ENCODE peak calls at places on chromosomes 5 and 9, in four cellular contexts. V is nephron progenitor cell, N is prostate gland, Q is progenitor cell of endocrine pancreas. O is an unnamed sample.

GRCh38 chr5:15966066-15966640 is 213.4 kb downstream of the MARCHF11 start:
- DNase-seq in V (no peak), N (no peak), Q (no peak), O (no peak)

GRCh38 chr5:1521671-1522600 is 1.8 kb downstream of the LPCAT1 start:
- DNase-seq in V (peak), N (no peak), Q (no peak), O (peak)

GRCh38 chr9:98074119-98074990 is 17.8 kb downstream of the NANS start:
- DNase-seq in V (peak), N (peak), Q (peak), O (peak)

GRCh38 chr9:15606667-15607472 is 54.0 kb downstream of the CCDC171 start:
- DNase-seq in V (no peak), N (peak), Q (no peak), O (no peak)

GRCh38 chr5:96752341-96753016 is 55.3 kb downstream of the ERAP1 start:
- DNase-seq in V (peak), N (peak), Q (peak), O (no peak)

GRCh38 chr5:71905804-71906711 is 187.0 kb downstream of the CARTPT start:
- DNase-seq in V (peak), N (peak), Q (no peak), O (peak)

GRCh38 chr5:10685103-10685502 is 75.9 kb downstream of the DAP start:
- DNase-seq in V (no peak), N (no peak), Q (no peak), O (no peak)

GRCh38 chr5:40384782-40385390 is 294.8 kb upstream of the PTGER4 start:
- DNase-seq in V (no peak), N (no peak), Q (no peak), O (no peak)

GRCh38 chr9:108445431-108446018 is 410.3 kb downstream of the ACTL7B start:
- DNase-seq in V (no peak), N (no peak), Q (no peak), O (no peak)

GRCh38 chr5:112757468-112758208 is 20.0 kb downstream of the APC start:
- DNase-seq in V (no peak), N (peak), Q (no peak), O (no peak)

GRCh38 chr9:126531591-126531990 is 82.1 kb upstream of the LMX1B start:
- DNase-seq in V (no peak), N (no peak), Q (no peak), O (no peak)

GRCh38 chr9:30978000-30978399 is 1406.4 kb upstream of the ACO1 start:
- DNase-seq in V (no peak), N (no peak), Q (no peak), O (no peak)

GRCh38 chr9:127954831-127955293 is 17.2 kb upstream of the DPM2 start:
- DNase-seq in V (no peak), N (no peak), Q (no peak), O (no peak)

GRCh38 chr9:26947736-26948135 is 694 bp upstream of the PLAA start:
- DNase-seq in V (no peak), N (no peak), Q (no peak), O (no peak)

GRCh38 chr5:124746916-124747769 is 704 bp upstream of the ZNF608 start:
- DNase-seq in V (peak), N (peak), Q (peak), O (peak)

GRCh38 chr5:81825237-81825636 is 74.3 kb upstream of the SSBP2 start:
- DNase-seq in V (no peak), N (no peak), Q (no peak), O (peak)

GRCh38 chr5:131460867-131461572 is 174.0 kb downstream of the RAPGEF6 start:
- DNase-seq in V (no peak), N (no peak), Q (no peak), O (no peak)

GRCh38 chr9:134571946-134572914 is 69.4 kb upstream of the COL5A1 start:
- DNase-seq in V (no peak), N (no peak), Q (peak), O (no peak)

GRCh38 chr5:102718819-102719218 is 36.3 kb upstream of the PAM start:
- DNase-seq in V (no peak), N (no peak), Q (no peak), O (no peak)

GRCh38 chr9:71608825-71609452 is 159.4 kb downstream of the CEMIP2 start:
- DNase-seq in V (no peak), N (no peak), Q (no peak), O (no peak)

GRCh38 chr9:93100265-93100636 is 4.2 kb downstream of the CARD19 start:
- DNase-seq in V (no peak), N (no peak), Q (no peak), O (no peak)

GRCh38 chr9:90142580-90142979 is 500.0 kb downstream of the DIRAS2 start:
- DNase-seq in V (peak), N (peak), Q (no peak), O (peak)

GRCh38 chr5:107364443-107365096 is 306.2 kb downstream of the EFNA5 start:
- DNase-seq in V (no peak), N (no peak), Q (no peak), O (no peak)

O was measured in thyroid gland.